ENCODE peak calls at places on chromosomes 6 and 20, in four cellular contexts. One of them, this sample, is unnamed.

GRCh38 chr20:2237059-2237458 is 58.7 kb upstream of the TGM3 start:
- DNase-seq in B cell: no peak
- DNase-seq in mammary epithelial cell: peak
- DNase-seq in GM12864: no peak
- DNase-seq in this sample: peak

GRCh38 chr6:57158658-57159057 is 13.5 kb upstream of the BAG2 start:
- DNase-seq in mammary epithelial cell: peak
- DNase-seq in B cell: no peak
- DNase-seq in GM12864: no peak
- DNase-seq in this sample: peak

GRCh38 chr6:39137235-39137634 is 22.2 kb upstream of the SAYSD1 start:
- DNase-seq in GM12864: no peak
- DNase-seq in B cell: no peak
- DNase-seq in mammary epithelial cell: peak
- DNase-seq in this sample: peak

GRCh38 chr20:675453-676314 is at the start of gene SCRT2:
- DNase-seq in B cell: peak
- DNase-seq in GM12864: no peak
- DNase-seq in mammary epithelial cell: peak
- DNase-seq in this sample: peak

GRCh38 chr6:125114248-125114858 is 39.2 kb upstream of the TPD52L1 start:
- DNase-seq in mammary epithelial cell: peak
- DNase-seq in GM12864: no peak
- DNase-seq in B cell: no peak
- DNase-seq in this sample: peak

GRCh38 chr6:156437084-156437879 is 339.9 kb upstream of the ARID1B start:
- DNase-seq in mammary epithelial cell: no peak
- DNase-seq in B cell: no peak
- DNase-seq in GM12864: no peak
- DNase-seq in this sample: no peak

GRCh38 chr6:129446272-129446851 is 263.6 kb downstream of the ARHGAP18 start:
- DNase-seq in B cell: no peak
- DNase-seq in GM12864: no peak
- DNase-seq in mammary epithelial cell: no peak
- DNase-seq in this sample: no peak

GRCh38 chr6:12335131-12335527 is 45.0 kb downstream of the EDN1 start:
- DNase-seq in GM12864: no peak
- DNase-seq in B cell: no peak
- DNase-seq in mammary epithelial cell: no peak
- DNase-seq in this sample: no peak

GRCh38 chr6:36853325-36853724 is 14.1 kb upstream of the CPNE5 start:
- DNase-seq in mammary epithelial cell: peak
- DNase-seq in GM12864: no peak
- DNase-seq in B cell: no peak
- DNase-seq in this sample: peak

GRCh38 chr20:8424010-8424409 is 291.9 kb downstream of the PLCB1 start:
- DNase-seq in B cell: no peak
- DNase-seq in GM12864: no peak
- DNase-seq in mammary epithelial cell: no peak
- DNase-seq in this sample: no peak

GRCh38 chr6:42777126-42777822 is 4.6 kb upstream of the BICRAL start:
- DNase-seq in mammary epithelial cell: no peak
- DNase-seq in GM12864: peak
- DNase-seq in B cell: no peak
- DNase-seq in this sample: peak

GRCh38 chr6:63533026-63533425 is 39.3 kb upstream of the LOC128125822 start:
- DNase-seq in GM12864: no peak
- DNase-seq in mammary epithelial cell: no peak
- DNase-seq in B cell: no peak
- DNase-seq in this sample: no peak

GRCh38 chr6:125570546-125570945 is 178.9 kb upstream of the HEY2 start:
- DNase-seq in GM12864: no peak
- DNase-seq in B cell: no peak
- DNase-seq in mammary epithelial cell: no peak
- DNase-seq in this sample: no peak

GRCh38 chr6:159074120-159074684 is 29.4 kb upstream of the TAGAP start:
- DNase-seq in GM12864: no peak
- DNase-seq in mammary epithelial cell: no peak
- DNase-seq in B cell: no peak
- DNase-seq in this sample: peak

GRCh38 chr6:157314705-157315321 is 8.5 kb downstream of the TMEM242 start:
- DNase-seq in GM12864: peak
- DNase-seq in B cell: peak
- DNase-seq in mammary epithelial cell: peak
- DNase-seq in this sample: peak

GRCh38 chr6:144588674-144589325 is 303.7 kb downstream of the UTRN start:
- DNase-seq in B cell: no peak
- DNase-seq in mammary epithelial cell: no peak
- DNase-seq in GM12864: no peak
- DNase-seq in this sample: no peak

GRCh38 chr6:52657870-52658269 is 13.0 kb upstream of the TMEM14A start:
- DNase-seq in mammary epithelial cell: no peak
- DNase-seq in GM12864: no peak
- DNase-seq in B cell: no peak
- DNase-seq in this sample: no peak

GRCh38 chr20:469746-470490 is 7.6 kb upstream of the TBC1D20 start:
- DNase-seq in B cell: no peak
- DNase-seq in mammary epithelial cell: no peak
- DNase-seq in GM12864: no peak
- DNase-seq in this sample: no peak

GRCh38 chr6:133986942-133987341 is 33.9 kb downstream of the TBPL1 start:
- DNase-seq in mammary epithelial cell: no peak
- DNase-seq in B cell: no peak
- DNase-seq in GM12864: no peak
- DNase-seq in this sample: no peak

GRCh38 chr20:5395932-5396727 is 79.4 kb upstream of the PROKR2 start:
- DNase-seq in B cell: no peak
- DNase-seq in mammary epithelial cell: no peak
- DNase-seq in GM12864: no peak
- DNase-seq in this sample: no peak

GRCh38 chr20:3653921-3654320 is 9.3 kb downstream of the GFRA4 start:
- DNase-seq in mammary epithelial cell: no peak
- DNase-seq in B cell: no peak
- DNase-seq in GM12864: no peak
- DNase-seq in this sample: no peak

GRCh38 chr20:5080384-5080877 is 39.3 kb downstream of the PCNA start:
- DNase-seq in B cell: no peak
- DNase-seq in mammary epithelial cell: no peak
- DNase-seq in GM12864: no peak
- DNase-seq in this sample: no peak

GRCh38 chr6:18492957-18493356 is 105.8 kb downstream of the RNF144B start:
- DNase-seq in mammary epithelial cell: no peak
- DNase-seq in GM12864: no peak
- DNase-seq in B cell: no peak
- DNase-seq in this sample: no peak

GRCh38 chr20:56616704-56617103 is 12.4 kb upstream of the TFAP2C start:
- DNase-seq in GM12864: no peak
- DNase-seq in B cell: no peak
- DNase-seq in mammary epithelial cell: no peak
- DNase-seq in this sample: no peak

GRCh38 chr20:62120990-62121775 is 1.1 kb upstream of the LSM14B start:
- DNase-seq in mammary epithelial cell: no peak
- DNase-seq in GM12864: peak
- DNase-seq in B cell: no peak
- DNase-seq in this sample: peak

GRCh38 chr20:14634666-14635065 is 297.3 kb upstream of the FLRT3 start:
- DNase-seq in GM12864: no peak
- DNase-seq in B cell: no peak
- DNase-seq in mammary epithelial cell: peak
- DNase-seq in this sample: peak

GRCh38 chr20:63295422-63295821 is 2.4 kb downstream of the COL20A1 start:
- DNase-seq in B cell: no peak
- DNase-seq in mammary epithelial cell: no peak
- DNase-seq in GM12864: no peak
- DNase-seq in this sample: no peak

GRCh38 chr6:4788953-4789584 is 12.9 kb downstream of the CDYL start:
- DNase-seq in B cell: peak
- DNase-seq in mammary epithelial cell: no peak
- DNase-seq in GM12864: no peak
- DNase-seq in this sample: no peak
- TF ChIP-seq CTCF in B cell: peak
- TF ChIP-seq CTCF in mammary epithelial cell: no peak
- TF ChIP-seq CTCF in GM12864: peak
- TF ChIP-seq CTCF in this sample: no peak

GRCh38 chr20:39778847-39779641 is 816.9 kb downstream of the DHX35 start:
- DNase-seq in B cell: no peak
- DNase-seq in GM12864: no peak
- DNase-seq in mammary epithelial cell: no peak
- DNase-seq in this sample: peak
- TF ChIP-seq CTCF in B cell: no peak
- TF ChIP-seq CTCF in GM12864: no peak
- TF ChIP-seq CTCF in mammary epithelial cell: no peak
- TF ChIP-seq CTCF in this sample: peak

DNA sequence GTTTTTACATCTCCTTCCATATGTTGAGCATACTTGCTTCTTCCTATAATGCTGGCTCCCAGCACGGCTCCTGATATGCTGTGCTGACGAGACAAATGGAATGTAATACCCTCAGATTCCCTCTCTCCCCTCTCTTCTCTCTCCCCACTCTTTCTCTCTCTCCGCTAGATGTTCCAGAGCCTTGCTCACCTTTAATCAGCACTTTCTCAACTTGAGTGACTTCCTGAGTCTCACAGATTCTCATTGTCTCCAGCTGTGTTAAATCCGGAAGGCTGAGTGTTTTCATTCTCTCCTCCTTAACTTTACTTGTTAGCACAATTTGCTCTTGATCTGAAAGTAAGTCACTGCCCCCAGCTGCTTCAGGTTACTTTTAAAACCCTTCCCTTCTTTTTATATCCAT is 22.6 kb downstream of the RCAN2 start:
- DNase-seq in mammary epithelial cell: no peak
- DNase-seq in GM12864: no peak
- DNase-seq in B cell: no peak
- DNase-seq in this sample: no peak
- TF ChIP-seq CTCF in mammary epithelial cell: no peak
- TF ChIP-seq CTCF in GM12864: no peak
- TF ChIP-seq CTCF in B cell: no peak
- TF ChIP-seq CTCF in this sample: no peak

GRCh38 chr6:161833099-161833860 is 559.4 kb upstream of the AGPAT4 start:
- DNase-seq in mammary epithelial cell: no peak
- DNase-seq in B cell: no peak
- DNase-seq in GM12864: no peak
- DNase-seq in this sample: no peak

GRCh38 chr6:161828355-161828754 is 554.5 kb upstream of the AGPAT4 start:
- DNase-seq in GM12864: no peak
- DNase-seq in mammary epithelial cell: no peak
- DNase-seq in B cell: no peak
- DNase-seq in this sample: no peak

GRCh38 chr6:161830866-161831600 is 557.2 kb upstream of the AGPAT4 start:
- DNase-seq in B cell: no peak
- DNase-seq in mammary epithelial cell: no peak
- DNase-seq in GM12864: no peak
- DNase-seq in this sample: no peak

GRCh38 chr6:161832622-161833021 is 558.8 kb upstream of the AGPAT4 start:
- DNase-seq in B cell: no peak
- DNase-seq in mammary epithelial cell: no peak
- DNase-seq in GM12864: no peak
- DNase-seq in this sample: no peak

GRCh38 chr6:161829186-161829794 is 555.4 kb upstream of the AGPAT4 start:
- DNase-seq in B cell: no peak
- DNase-seq in mammary epithelial cell: no peak
- DNase-seq in GM12864: no peak
- DNase-seq in this sample: no peak
- TF ChIP-seq CTCF in B cell: no peak
- TF ChIP-seq CTCF in mammary epithelial cell: no peak
- TF ChIP-seq CTCF in GM12864: no peak
- TF ChIP-seq CTCF in this sample: no peak

GRCh38 chr20:38790210-38791053 is 15.1 kb upstream of the PPP1R16B start:
- DNase-seq in GM12864: peak
- DNase-seq in mammary epithelial cell: peak
- DNase-seq in B cell: peak
- DNase-seq in this sample: peak
- TF ChIP-seq CTCF in GM12864: peak
- TF ChIP-seq CTCF in mammary epithelial cell: peak
- TF ChIP-seq CTCF in B cell: peak
- TF ChIP-seq CTCF in this sample: peak